ENCODE peak calls at places on chromosomes 12 and 14, in ten cellular contexts. A is pancreas, K is iPS DF 6.9, R is PC-9, V is left ventricle myocardium inferior, B is tibial artery, C is transverse colon, T is kidney, F is endothelial cell of umbilical vein, M is A549. Y is an unnamed sample.
A peak's percentile ranks its signal among the peaks of the same experiment; 100 is the strongest.

GRCh38 chr12:75177997-75178396 is 31.6 kb downstream of the KCNC2 start:
- DNase-seq in A (no peak), T (no peak), C (no peak), V (no peak), R (peak; percentile 59), K (no peak), M (peak; percentile 28), F (peak; percentile 58), B (no peak), Y (no peak)

GRCh38 chr14:42872775-42873174 is 1266.1 kb downstream of the LRFN5 start:
- DNase-seq in K (no peak), C (no peak), T (no peak), F (no peak), R (no peak), B (no peak), A (no peak), V (no peak), M (no peak), Y (no peak)

GRCh38 chr12:93484315-93484981 is 17.1 kb downstream of the MRPL42 start:
- DNase-seq in B (no peak), A (no peak), F (no peak), K (no peak), C (no peak), V (no peak), M (no peak), R (no peak), T (no peak), Y (no peak)

GRCh38 chr12:53805801-53806200 is 54.0 kb upstream of the CISTR start:
- DNase-seq in M (no peak), R (no peak), B (no peak), F (no peak), C (no peak), A (no peak), T (no peak), V (no peak), K (no peak), Y (no peak)

GRCh38 chr14:96949594-96949993 is 152.4 kb downstream of the VRK1 start:
- DNase-seq in B (no peak), A (no peak), R (no peak), T (no peak), M (no peak), V (no peak), F (no peak), C (no peak), K (no peak), Y (no peak)

GRCh38 chr14:94330857-94331256 is 7.7 kb upstream of the SERPINA6 start:
- DNase-seq in V (no peak), R (no peak), C (no peak), M (no peak), B (no peak), K (no peak), A (peak; percentile 21), T (no peak), F (no peak), Y (no peak)

GRCh38 chr12:29176951-29177350 is 27.9 kb downstream of the FAR2 start:
- DNase-seq in C (no peak), B (no peak), K (no peak), A (no peak), R (no peak), T (no peak), V (no peak), F (no peak), M (no peak), Y (no peak)

GRCh38 chr12:30952036-30952435 is 25.5 kb downstream of the TSPAN11 start:
- DNase-seq in V (no peak), K (no peak), C (no peak), B (no peak), M (no peak), F (no peak), R (no peak), A (no peak), T (peak; percentile 39), Y (no peak)

GRCh38 chr12:57908511-57908910 is 32.9 kb upstream of the ATP23 start:
- DNase-seq in V (no peak), R (no peak), F (no peak), A (no peak), K (no peak), T (no peak), B (no peak), M (no peak), C (no peak), Y (no peak)

GRCh38 chr14:21863289-21863688 is 189.7 kb upstream of the OR4E1 start:
- DNase-seq in A (no peak), R (no peak), C (no peak), F (no peak), K (no peak), V (no peak), M (no peak), T (no peak), B (no peak), Y (no peak)

GRCh38 chr14:21861153-21861552 is 187.5 kb upstream of the OR4E1 start:
- DNase-seq in C (no peak), B (no peak), A (no peak), M (no peak), V (no peak), T (no peak), F (no peak), K (no peak), R (no peak), Y (no peak)

GRCh38 chr14:21860172-21860571 is 186.6 kb upstream of the OR4E1 start:
- DNase-seq in R (no peak), V (no peak), C (no peak), K (no peak), M (peak; percentile 7), F (peak; percentile 58), A (no peak), T (no peak), B (no peak), Y (peak; percentile 19)
- H3K27ac ChIP-seq in R (no peak overlapping the region), V (no peak overlapping the region), C (no peak overlapping the region), K (no peak overlapping the region), M (no peak overlapping the region), F (no peak overlapping the region), A (no peak overlapping the region), T (no peak overlapping the region), B (no peak overlapping the region), Y (no peak overlapping the region)

GRCh38 chr12:116691636-116692035 is 46.2 kb downstream of the SPRING1 start:
- DNase-seq in V (no peak), R (no peak), M (no peak), A (no peak), T (no peak), F (no peak), K (no peak), B (no peak), C (no peak), Y (no peak)

GRCh38 chr12:116695464-116695725 is 42.5 kb downstream of the SPRING1 start:
- DNase-seq in B (no peak), T (no peak), V (no peak), K (no peak), R (no peak), C (no peak), A (no peak), F (no peak), M (no peak), Y (no peak)

GRCh38 chr12:116692605-116693004 is 45.3 kb downstream of the SPRING1 start:
- DNase-seq in C (no peak), F (no peak), V (no peak), M (no peak), K (no peak), A (no peak), B (no peak), R (no peak), T (no peak), Y (no peak)

GRCh38 chr12:116694653-116695463 is 43.0 kb downstream of the SPRING1 start:
- DNase-seq in K (no peak), R (no peak), C (no peak), V (peak; percentile 34), F (no peak), T (no peak), M (no peak), B (no peak), A (no peak), Y (no peak)

DNA sequence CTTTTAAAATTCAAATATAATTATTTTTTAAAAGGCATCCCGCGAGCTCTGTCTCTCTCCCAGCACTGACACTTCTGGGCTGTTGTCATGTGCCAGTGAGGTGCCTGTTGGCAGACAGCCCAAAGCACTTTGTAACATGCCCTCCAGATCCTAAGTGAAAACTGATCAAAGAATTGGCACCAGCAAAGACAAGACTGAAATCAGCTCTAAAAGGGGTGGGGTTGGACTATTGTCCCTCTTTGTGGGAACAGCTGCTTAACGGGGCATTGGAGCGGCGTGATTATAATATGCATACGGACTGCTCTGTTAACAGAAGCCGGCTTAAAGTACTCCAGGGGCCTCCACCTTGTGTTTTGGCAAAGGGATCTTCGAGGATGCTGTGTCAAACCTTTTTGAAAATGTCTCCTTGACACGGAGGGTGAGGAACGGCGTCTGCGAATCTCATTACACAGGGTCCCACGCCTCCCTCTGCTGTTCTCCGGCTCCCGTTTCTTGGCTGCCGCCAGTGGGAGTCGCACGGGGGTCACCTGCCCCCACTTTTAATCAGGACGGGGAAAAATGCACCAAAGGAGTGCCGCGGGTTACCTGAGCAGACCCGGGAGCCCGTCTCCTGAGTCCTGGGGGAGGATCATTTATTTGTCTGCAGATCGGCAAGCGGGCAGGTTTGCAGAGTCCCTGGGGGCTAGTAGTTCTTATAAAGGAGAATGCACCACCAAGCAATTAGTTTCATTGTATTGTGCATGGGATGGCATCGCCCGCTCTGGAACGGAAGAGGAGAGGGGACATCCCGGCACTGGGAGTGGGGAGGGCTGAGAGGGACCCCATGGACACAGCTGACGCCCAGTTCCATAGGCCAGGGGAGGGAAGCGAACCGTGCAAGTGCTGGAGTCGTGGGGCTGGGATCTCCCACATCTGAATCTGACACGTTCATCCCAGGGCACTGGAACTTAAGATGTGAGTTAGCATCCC is 44.3 kb downstream of the SPRING1 start:
- DNase-seq in A (no peak), V (no peak), B (no peak), R (no peak), F (no peak), M (no peak), K (no peak), C (peak; percentile 61), T (no peak), Y (peak; percentile 96)
- H3K4me3 ChIP-seq in A (no peak overlapping the region), V (peak overlapping the region; percentile 56), B (no peak overlapping the region), R (no peak overlapping the region), F (no peak overlapping the region), M (no peak overlapping the region), K (no peak overlapping the region), C (no peak overlapping the region), T (no peak overlapping the region), Y (no peak overlapping the region)

GRCh38 chr14:72699852-72700257 is 194.0 kb downstream of the DPF3 start:
- DNase-seq in M (no peak), T (no peak), B (peak; percentile 66), F (peak; percentile 4), V (peak; percentile 42), A (no peak), C (no peak), R (no peak), K (no peak), Y (no peak)
- H3K27ac ChIP-seq in M (peak overlapping the region; percentile 57), T (no peak overlapping the region), B (peak overlapping the region; percentile 43), F (no peak overlapping the region), V (peak overlapping the region; percentile 20), A (no peak overlapping the region), C (no peak overlapping the region), R (no peak overlapping the region), K (no peak overlapping the region), Y (no peak overlapping the region)

DNA sequence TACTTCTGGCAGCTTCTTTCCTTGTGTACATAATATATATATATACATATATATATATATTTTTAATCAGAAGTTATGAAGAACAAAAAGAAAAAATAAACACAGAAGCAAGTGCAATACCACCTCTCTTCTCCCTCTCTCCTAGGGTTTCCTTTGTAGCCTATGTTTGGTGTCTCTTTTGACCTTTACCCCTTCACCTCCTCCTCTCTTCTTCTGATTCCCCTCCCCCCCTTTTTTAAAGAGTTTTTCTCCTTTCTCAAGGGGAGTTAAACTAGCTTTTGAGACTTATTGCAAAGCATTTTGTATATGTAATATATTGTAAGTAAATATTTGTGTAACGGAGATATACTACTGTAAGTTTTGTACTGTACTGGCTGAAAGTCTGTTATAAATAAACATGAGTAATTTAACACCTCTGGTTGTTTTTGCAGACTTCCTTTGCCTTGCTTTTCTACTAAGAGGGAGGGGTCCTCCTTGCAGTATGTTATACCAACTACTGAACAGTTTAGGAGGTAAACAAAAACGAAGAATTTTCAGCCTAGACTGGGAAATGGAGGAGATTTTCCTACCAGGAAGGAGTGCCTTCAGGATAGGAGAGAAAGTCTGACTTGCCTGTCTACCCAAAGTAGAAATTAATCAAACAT is 3.6 kb upstream of the RPS26 start:
- DNase-seq in C (no peak), B (no peak), M (no peak), A (no peak), V (no peak), F (no peak), K (no peak), R (no peak), T (no peak), Y (no peak)
- H3K4me3 ChIP-seq in C (no peak overlapping the region), B (no peak overlapping the region), M (no peak overlapping the region), A (no peak overlapping the region), V (no peak overlapping the region), F (no peak overlapping the region), K (no peak overlapping the region), R (no peak overlapping the region), T (no peak overlapping the region), Y (no peak overlapping the region)